ENCODE peak calls at places on chromosomes 1 and 21, in six cellular contexts. V is mesenchymal stem cell, B is neuronal stem cell, W is IMR-90, P is H9, L is H1. X is an unnamed sample.

GRCh38 chr1:107529511-107530149 is 388.8 kb downstream of the NTNG1 start:
- DNase-seq in V (peak; percentile 19), B (peak; percentile 24), W (peak; percentile 35), P (peak; percentile 37), L (no peak), X (peak; percentile 70)

GRCh38 chr1:99726407-99726806 is 40.0 kb downstream of the FRRS1 start:
- DNase-seq in V (no peak), B (no peak), W (no peak), P (no peak), L (no peak), X (no peak)

GRCh38 chr21:16842716-16843115 is 670.1 kb upstream of the CXADR start:
- DNase-seq in V (no peak), B (no peak), W (peak; percentile 4), P (no peak), L (no peak), X (peak; percentile 8)

GRCh38 chr1:183033205-183033604 is 10.0 kb downstream of the LAMC1 start:
- DNase-seq in V (no peak), B (no peak), W (no peak), P (no peak), L (no peak), X (no peak)

GRCh38 chr21:15423676-15424445 is 305.9 kb upstream of the USP25 start:
- DNase-seq in V (no peak), B (no peak), W (no peak), P (no peak), L (no peak), X (peak; percentile 57)

GRCh38 chr1:111234258-111234657 is 6.7 kb downstream of the CHI3L2 start:
- DNase-seq in V (no peak), B (no peak), W (peak; percentile 35), P (no peak), L (no peak), X (no peak)

GRCh38 chr1:237864338-237865244 is 26.1 kb downstream of the ZP4 start:
- DNase-seq in V (peak; percentile 46), B (peak; percentile 57), W (no peak), P (peak; percentile 81), L (peak; percentile 92), X (peak; percentile 70)

GRCh38 chr1:114150016-114150415 is 3.7 kb downstream of the SYT6 start:
- DNase-seq in V (no peak), B (no peak), W (no peak), P (no peak), L (no peak), X (no peak)

GRCh38 chr1:214010717-214011116 is 22.9 kb downstream of the PROX1 start:
- DNase-seq in V (no peak), B (no peak), W (no peak), P (no peak), L (no peak), X (no peak)

GRCh38 chr1:13900583-13900982 is 200.6 kb downstream of the PRDM2 start:
- DNase-seq in V (no peak), B (no peak), W (no peak), P (no peak), L (no peak), X (no peak)

GRCh38 chr1:174080819-174081218 is 58.7 kb upstream of the RC3H1 start:
- DNase-seq in V (no peak), B (no peak), W (no peak), P (peak; percentile 37), L (no peak), X (peak; percentile 46)

GRCh38 chr1:235821361-235821981 is 45.2 kb downstream of the LYST start:
- DNase-seq in V (peak; percentile 63), B (no peak), W (peak; percentile 90), P (no peak), L (no peak), X (no peak)

GRCh38 chr21:28518620-28519019 is 474.1 kb downstream of the LTN1 start:
- DNase-seq in V (no peak), B (no peak), W (peak; percentile 35), P (no peak), L (no peak), X (no peak)

GRCh38 chr21:26169061-26169610 is 1.4 kb downstream of the APP start:
- DNase-seq in V (peak; percentile 84), B (peak; percentile 37), W (peak; percentile 71), P (peak; percentile 39), L (peak; percentile 53), X (peak; percentile 72)

GRCh38 chr1:156295391-156295947 is at the start of gene GLMP:
- DNase-seq in V (peak; percentile 63), B (no peak), W (peak; percentile 64), P (peak; percentile 46), L (peak; percentile 70), X (peak; percentile 45)

GRCh38 chr1:65958561-65959350 is 166.1 kb downstream of the PDE4B start:
- DNase-seq in V (peak; percentile 57), B (peak; percentile 59), W (peak; percentile 60), P (no peak), L (no peak), X (peak; percentile 38)

GRCh38 chr21:43703068-43703880 is 15.7 kb upstream of the PDXK start:
- DNase-seq in V (peak; percentile 38), B (no peak), W (peak; percentile 68), P (peak; percentile 53), L (peak; percentile 67), X (peak; percentile 52)

GRCh38 chr1:204647114-204647804 is 38.3 kb downstream of the LRRN2 start:
- DNase-seq in V (peak; percentile 83), B (peak; percentile 39), W (peak; percentile 70), P (peak; percentile 65), L (no peak), X (peak; percentile 92)

GRCh38 chr1:38243106-38243505 is 196.5 kb upstream of the POU3F1 start:
- DNase-seq in V (no peak), B (no peak), W (no peak), P (peak; percentile 57), L (no peak), X (peak; percentile 38)

GRCh38 chr1:53577141-53578100 is 118.2 kb downstream of the DMRTB1 start:
- DNase-seq in V (no peak), B (no peak), W (no peak), P (no peak), L (no peak), X (peak; percentile 32)

GRCh38 chr1:30712583-30712982 is 10.8 kb downstream of the MATN1 start:
- DNase-seq in V (no peak), B (no peak), W (no peak), P (no peak), L (no peak), X (no peak)

GRCh38 chr1:220528679-220529529 is 968 bp downstream of the MARK1 start:
- DNase-seq in V (no peak), B (peak; percentile 50), W (no peak), P (peak; percentile 48), L (peak; percentile 83), X (peak; percentile 63)

GRCh38 chr1:55195523-55196233 is 19.5 kb downstream of the USP24 start:
- DNase-seq in V (peak; percentile 78), B (no peak), W (peak; percentile 69), P (no peak), L (no peak), X (no peak)

GRCh38 chr21:19731251-19731650 is 1267.0 kb upstream of the NCAM2 start:
- DNase-seq in V (no peak), B (no peak), W (no peak), P (no peak), L (no peak), X (no peak)

GRCh38 chr1:77900687-77901293 is 12.4 kb downstream of the NEXN start:
- DNase-seq in V (peak; percentile 62), B (peak; percentile 14), W (peak; percentile 63), P (peak; percentile 47), L (no peak), X (peak; percentile 77)

GRCh38 chr1:15207829-15208429 is 39.1 kb upstream of the FHAD1 start:
- DNase-seq in V (no peak), B (no peak), W (no peak), P (no peak), L (no peak), X (no peak)

GRCh38 chr1:54479251-54479650 is 68.8 kb upstream of the ACOT11 start:
- DNase-seq in V (no peak), B (no peak), W (no peak), P (no peak), L (no peak), X (no peak)

GRCh38 chr1:61278966-61279365 is 196.6 kb downstream of the NFIA start:
- DNase-seq in V (no peak), B (no peak), W (no peak), P (no peak), L (no peak), X (no peak)

GRCh38 chr1:57711326-57711725 is 287.5 kb upstream of the DAB1 start:
- DNase-seq in V (no peak), B (no peak), W (no peak), P (no peak), L (no peak), X (peak; percentile 65)

GRCh38 chr21:36428789-36429671 is 43.8 kb downstream of the CHAF1B start:
- DNase-seq in V (peak; percentile 25), B (no peak), W (no peak), P (no peak), L (no peak), X (no peak)
- H2AK5ac ChIP-seq in V (peak overlapping the region; percentile 90), B (peak overlapping the region; percentile 20), W (peak overlapping the region; percentile 97), P (no peak overlapping the region), L (no peak overlapping the region), X (no peak overlapping the region)

GRCh38 chr21:42228709-42229220 is 9.8 kb downstream of the ABCG1 start:
- DNase-seq in V (no peak), B (no peak), W (no peak), P (no peak), L (no peak), X (no peak)
- H3K4me2 ChIP-seq in V (no peak overlapping the region), B (no peak overlapping the region), W (no peak overlapping the region), P (no peak overlapping the region), L (no peak overlapping the region), X (no peak overlapping the region)

GRCh38 chr1:246355421-246356230 is 151.5 kb downstream of the SMYD3 start:
- DNase-seq in V (no peak), B (no peak), W (no peak), P (peak; percentile 59), L (peak; percentile 55), X (peak; percentile 86)
- H2AK5ac ChIP-seq in V (peak overlapping the region; percentile 12), B (no peak overlapping the region), W (no peak overlapping the region), P (no peak overlapping the region), L (peak overlapping the region; percentile 19), X (no peak overlapping the region)

DNA sequence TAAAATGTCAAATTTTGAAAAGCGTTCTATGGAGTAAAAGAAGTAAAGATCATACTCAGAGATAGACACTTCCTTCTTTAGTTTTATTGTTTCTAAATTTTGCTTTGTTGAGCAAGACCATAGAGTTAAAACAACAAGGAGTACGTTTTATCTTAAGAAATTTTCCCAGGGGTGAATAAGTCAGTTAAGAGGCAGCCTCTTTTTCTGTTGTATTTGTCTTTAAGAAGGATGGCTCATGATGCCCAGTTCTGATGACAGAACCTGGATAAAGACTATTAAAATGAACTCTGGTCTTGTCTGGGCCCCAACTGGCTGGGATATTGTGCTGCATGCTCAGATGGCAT is 10.6 kb upstream of the SLAMF1 start:
- DNase-seq in V (peak; percentile 28), B (no peak), W (no peak), P (no peak), L (no peak), X (no peak)
- H3K4me2 ChIP-seq in V (no peak overlapping the region), B (no peak overlapping the region), W (no peak overlapping the region), P (no peak overlapping the region), L (no peak overlapping the region), X (no peak overlapping the region)

GRCh38 chr1:43206721-43207228 is 34.6 kb downstream of the CFAP57 start:
- DNase-seq in V (peak; percentile 96), B (no peak), W (peak; percentile 98), P (peak; percentile 94), L (no peak), X (peak; percentile 100)
- H2AK5ac ChIP-seq in V (peak overlapping the region; percentile 97), B (no peak overlapping the region), W (peak overlapping the region; percentile 97), P (no peak overlapping the region), L (peak overlapping the region; percentile 85), X (peak overlapping the region; percentile 99)